ENCODE peak calls at places on chromosomes 11 and 22, in five cellular contexts. T is foreskin keratinocyte; F is effector memory CD4-positive, alpha-beta T cell; M is tibial artery; C is GM23248. E is an unnamed sample.

GRCh38 chr11:19173004-19173689 is 28.6 kb downstream of the CSRP3 start:
- DNase-seq in C (no peak), F (no peak), M (no peak), T (no peak), E (no peak)

GRCh38 chr11:19055016-19055415 is 5.5 kb downstream of the MRGPRX2 start:
- DNase-seq in M (no peak), F (no peak), C (peak), T (no peak), E (no peak)

GRCh38 chr11:125273519-125274000 is 109.0 kb downstream of the PKNOX2 start:
- DNase-seq in C (no peak), T (no peak), F (no peak), M (no peak), E (no peak)

GRCh38 chr22:47201996-47202818 is 439.8 kb downstream of the TBC1D22A start:
- DNase-seq in C (no peak), M (no peak), T (no peak), F (no peak), E (no peak)

GRCh38 chr22:47337161-47337621 is 574.7 kb downstream of the TBC1D22A start:
- DNase-seq in F (no peak), M (no peak), C (peak), T (no peak), E (no peak)

GRCh38 chr22:28819253-28820096 is 19.1 kb upstream of the XBP1 start:
- DNase-seq in M (no peak), C (no peak), T (no peak), F (no peak), E (no peak)

GRCh38 chr22:40176921-40177737 is 596 bp upstream of the TNRC6B start:
- DNase-seq in T (peak), C (peak), F (peak), M (no peak), E (no peak)

GRCh38 chr11:74462009-74462408 is 5.3 kb downstream of the KCNE3 start:
- DNase-seq in F (no peak), T (no peak), C (peak), M (peak), E (no peak)

GRCh38 chr11:93477684-93478234 is 65.4 kb downstream of the SMCO4 start:
- DNase-seq in M (no peak), C (no peak), F (no peak), T (no peak), E (no peak)

GRCh38 chr22:37509026-37509886 is 10.0 kb downstream of the CARD10 start:
- DNase-seq in T (no peak), C (no peak), F (no peak), M (no peak), E (no peak)
- H3K27ac ChIP-seq in T (peak), C (no peak), F (no peak), M (no peak), E (no peak)

GRCh38 chr11:100774132-100774531 is 87.0 kb downstream of the ARHGAP42 start:
- DNase-seq in F (no peak), M (no peak), T (no peak), C (no peak), E (no peak)
- H3K27ac ChIP-seq in F (no peak), M (no peak), T (no peak), C (no peak), E (no peak)

GRCh38 chr22:24427500-24428164 is at the start of gene ADORA2A:
- DNase-seq in F (peak), C (no peak), T (no peak), M (no peak), E (peak)

GRCh38 chr22:24430431-24431308 is 3.3 kb downstream of the ADORA2A start:
- DNase-seq in C (no peak), M (no peak), F (no peak), T (no peak), E (no peak)

GRCh38 chr22:24428751-24429410 is 1.5 kb downstream of the ADORA2A start:
- DNase-seq in T (no peak), C (no peak), M (no peak), F (no peak), E (no peak)

GRCh38 chr22:24431309-24432034 is 4.1 kb downstream of the ADORA2A start:
- DNase-seq in C (no peak), F (no peak), M (peak), T (no peak), E (no peak)

GRCh38 chr22:24429411-24430365 is 2.3 kb downstream of the ADORA2A start:
- DNase-seq in T (no peak), C (peak), M (no peak), F (peak), E (no peak)
- H3K27ac ChIP-seq in T (no peak), C (no peak), M (no peak), F (peak), E (peak)

GRCh38 chr22:50244420-50245213 is at the start of gene TUBGCP6:
- DNase-seq in C (peak), M (peak), T (peak), F (peak), E (peak)
- H3K27ac ChIP-seq in C (peak), M (peak), T (peak), F (peak), E (peak)

DNA sequence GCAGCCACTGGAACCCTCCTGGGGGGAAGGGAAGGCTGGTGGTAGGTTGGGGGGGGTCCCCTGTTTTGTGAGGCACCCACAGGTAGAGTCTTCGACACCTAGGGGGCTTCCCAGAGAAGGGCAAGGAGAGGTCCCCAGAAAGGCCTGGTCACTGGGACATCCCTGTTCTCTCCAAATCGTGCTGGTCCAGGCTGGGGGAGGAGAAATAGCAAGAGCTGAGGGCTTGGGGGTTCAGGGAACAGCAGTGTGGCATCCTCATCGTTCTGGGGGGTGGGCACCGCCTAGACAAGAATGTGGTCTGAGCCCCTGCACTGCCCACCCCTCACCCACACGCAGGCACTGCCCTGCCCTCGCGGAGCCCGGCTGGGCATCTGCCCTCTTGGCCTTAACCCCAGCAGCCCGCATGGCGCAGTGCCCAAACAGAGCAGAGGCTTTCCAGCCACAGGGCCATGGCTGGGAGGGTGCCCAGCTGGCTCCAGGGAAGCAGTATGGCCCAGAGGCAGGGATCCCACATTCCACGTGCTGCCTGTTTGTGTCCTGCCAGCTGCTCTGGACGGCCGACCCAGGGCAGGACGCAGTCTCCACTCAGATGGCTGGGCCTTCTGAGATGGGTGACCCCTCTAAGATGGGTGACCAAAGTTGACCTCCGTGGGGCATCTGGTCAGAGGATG is 14.5 kb downstream of the SCARF2 start:
- DNase-seq in F (no peak), C (peak), T (no peak), M (peak), E (peak)
- H3K27ac ChIP-seq in F (no peak), C (peak), T (no peak), M (peak), E (peak)

GRCh38 chr11:81963018-81963417 is 770.6 kb downstream of the FAM181B start:
- DNase-seq in T (no peak), C (peak), F (no peak), M (no peak), E (no peak)
- H3K27ac ChIP-seq in T (no peak), C (no peak), F (no peak), M (no peak), E (no peak)

GRCh38 chr22:32760815-32761214 is 40.7 kb upstream of the TIMP3 start:
- DNase-seq in C (no peak), M (peak), F (no peak), T (no peak), E (no peak)
- H3K27ac ChIP-seq in C (no peak), M (no peak), F (no peak), T (no peak), E (peak)

GRCh38 chr11:119536801-119537200 is 113.8 kb upstream of the THY1 start:
- DNase-seq in T (no peak), M (peak), F (no peak), C (no peak), E (no peak)

GRCh38 chr11:119540370-119541125 is 117.6 kb upstream of the THY1 start:
- DNase-seq in M (peak), C (no peak), F (no peak), T (no peak), E (no peak)

GRCh38 chr11:119533931-119534694 is 111.1 kb upstream of the THY1 start:
- DNase-seq in C (peak), M (peak), F (peak), T (peak), E (peak)

GRCh38 chr11:119537641-119538253 is 114.8 kb upstream of the THY1 start:
- DNase-seq in T (no peak), C (no peak), F (no peak), M (peak), E (no peak)

DNA sequence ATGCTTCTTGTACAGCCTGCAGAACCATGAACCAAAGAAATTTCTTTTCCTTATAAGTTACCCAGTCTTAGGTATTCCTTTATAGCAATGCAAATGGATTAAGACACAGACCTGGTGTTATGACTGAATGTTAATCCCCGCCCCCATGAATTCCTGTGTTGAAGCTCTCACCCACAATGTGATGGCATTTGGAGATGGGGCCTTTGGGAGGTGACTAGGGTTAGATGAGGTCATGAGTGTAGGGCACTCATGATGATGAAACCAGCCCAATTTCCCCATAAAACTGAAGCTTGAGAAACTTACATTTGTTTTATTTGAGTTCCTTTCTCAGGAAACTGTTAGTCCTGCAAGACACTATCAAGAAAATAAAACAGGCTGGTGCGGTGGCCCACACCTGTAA is 115.8 kb upstream of the THY1 start:
- DNase-seq in C (peak), T (no peak), M (peak), F (no peak), E (no peak)
- H3K27ac ChIP-seq in C (no peak), T (no peak), M (no peak), F (no peak), E (no peak)

E was measured in caudate nucleus.